ENCODE peak calls at places on chromosome 5, in four cellular contexts. K is HepG2, F is GM12878, W is K562. R is an unnamed sample.

GRCh38 chr5:93809430-93809829 is 68.0 kb upstream of the POU5F2 start:
- DNase-seq in W (no peak), F (no peak), K (no peak), R (no peak)

GRCh38 chr5:172490739-172491461 is 36.6 kb upstream of the SH3PXD2B start:
- DNase-seq in W (no peak), F (no peak), K (no peak), R (no peak)

GRCh38 chr5:14714706-14715105 is 50.2 kb downstream of the OTULIN start:
- DNase-seq in K (no peak), W (no peak), F (no peak), R (no peak)

GRCh38 chr5:139210585-139210984 is 12.4 kb upstream of the SIL1 start:
- DNase-seq in F (no peak), K (no peak), W (no peak), R (no peak)

GRCh38 chr5:67082941-67083340 is 113.7 kb downstream of the CD180 start:
- DNase-seq in F (no peak), K (no peak), W (no peak), R (no peak)

GRCh38 chr5:1380011-1380817 is 35.3 kb upstream of the CLPTM1L start:
- DNase-seq in F (no peak), W (peak; percentile 43), K (peak; percentile 37), R (no peak)

GRCh38 chr5:40995816-40996586 is 75.1 kb downstream of the MROH2B start:
- DNase-seq in F (no peak), W (no peak), K (no peak), R (no peak)

GRCh38 chr5:170363671-170364070 is 25.5 kb downstream of the KCNMB1 start:
- DNase-seq in F (no peak), W (no peak), K (no peak), R (no peak)

GRCh38 chr5:67748165-67748690 is 467.3 kb upstream of the PIK3R1 start:
- DNase-seq in K (peak; percentile 75), W (no peak), F (no peak), R (no peak)

GRCh38 chr5:154868702-154869101 is 10.3 kb downstream of the CNOT8 start:
- DNase-seq in F (no peak), W (peak; percentile 49), K (no peak), R (no peak)

GRCh38 chr5:1292846-1293415 is 1.9 kb downstream of the TERT start:
- DNase-seq in F (no peak), W (no peak), K (no peak), R (peak; percentile 42)

GRCh38 chr5:139664727-139665351 is 16.7 kb downstream of the CXXC5 start:
- DNase-seq in W (no peak), K (no peak), F (no peak), R (no peak)

GRCh38 chr5:172904643-172905345 is 54.4 kb upstream of the RPL26L1 start:
- DNase-seq in F (no peak), W (no peak), K (peak; percentile 19), R (no peak)

GRCh38 chr5:158758666-158759065 is 341.1 kb downstream of the EBF1 start:
- DNase-seq in F (no peak), W (no peak), K (no peak), R (no peak)

GRCh38 chr5:126373621-126374416 is 49.4 kb upstream of the GRAMD2B start:
- DNase-seq in F (no peak), W (no peak), K (no peak), R (no peak)
- H3K9ac ChIP-seq in F (no peak overlapping the region), W (no peak overlapping the region), K (peak overlapping the region; percentile 23), R (no peak overlapping the region)

GRCh38 chr5:157476699-157477408 is 16.8 kb downstream of the NIPAL4 start:
- DNase-seq in K (peak; percentile 75), W (peak; percentile 70), F (no peak), R (no peak)
- TF ChIP-seq BRCA1 in K (no peak), W (no peak), F (no peak), R (no peak)

DNA sequence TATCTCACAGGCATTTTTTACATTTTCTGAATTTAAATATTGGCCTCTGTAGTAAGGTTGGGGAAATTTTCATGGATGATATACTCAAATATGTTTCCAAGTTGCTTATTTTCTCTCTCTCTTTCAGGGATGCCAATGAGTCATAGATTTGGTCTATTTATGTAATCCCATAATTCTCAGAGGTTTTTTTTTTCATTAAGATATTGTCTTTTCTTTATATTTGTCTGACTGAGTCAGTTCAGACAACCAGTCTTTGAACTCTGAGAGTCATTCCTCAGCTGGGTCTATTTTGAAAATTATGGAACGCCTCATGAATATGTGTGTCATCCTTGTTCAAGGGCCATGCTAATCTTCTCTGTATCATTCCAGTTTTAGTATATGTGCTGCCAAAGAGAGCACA is 223.2 kb downstream of the PCSK1 start:
- DNase-seq in F (no peak), K (no peak), W (no peak), R (no peak)
- TF ChIP-seq GABPA in F (no peak), K (no peak), W (no peak), R (no peak)

GRCh38 chr5:150272531-150272930 is 17.0 kb downstream of the CAMK2A start:
- DNase-seq in W (peak; percentile 62), K (peak; percentile 55), F (no peak), R (no peak)

GRCh38 chr5:150266807-150267408 is 22.7 kb downstream of the CAMK2A start:
- DNase-seq in K (no peak), W (no peak), F (no peak), R (no peak)

GRCh38 chr5:150271923-150272322 is 17.6 kb downstream of the CAMK2A start:
- DNase-seq in F (no peak), K (no peak), W (no peak), R (no peak)

GRCh38 chr5:150271296-150271692 is 18.3 kb downstream of the CAMK2A start:
- DNase-seq in F (no peak), W (no peak), K (no peak), R (no peak)

DNA sequence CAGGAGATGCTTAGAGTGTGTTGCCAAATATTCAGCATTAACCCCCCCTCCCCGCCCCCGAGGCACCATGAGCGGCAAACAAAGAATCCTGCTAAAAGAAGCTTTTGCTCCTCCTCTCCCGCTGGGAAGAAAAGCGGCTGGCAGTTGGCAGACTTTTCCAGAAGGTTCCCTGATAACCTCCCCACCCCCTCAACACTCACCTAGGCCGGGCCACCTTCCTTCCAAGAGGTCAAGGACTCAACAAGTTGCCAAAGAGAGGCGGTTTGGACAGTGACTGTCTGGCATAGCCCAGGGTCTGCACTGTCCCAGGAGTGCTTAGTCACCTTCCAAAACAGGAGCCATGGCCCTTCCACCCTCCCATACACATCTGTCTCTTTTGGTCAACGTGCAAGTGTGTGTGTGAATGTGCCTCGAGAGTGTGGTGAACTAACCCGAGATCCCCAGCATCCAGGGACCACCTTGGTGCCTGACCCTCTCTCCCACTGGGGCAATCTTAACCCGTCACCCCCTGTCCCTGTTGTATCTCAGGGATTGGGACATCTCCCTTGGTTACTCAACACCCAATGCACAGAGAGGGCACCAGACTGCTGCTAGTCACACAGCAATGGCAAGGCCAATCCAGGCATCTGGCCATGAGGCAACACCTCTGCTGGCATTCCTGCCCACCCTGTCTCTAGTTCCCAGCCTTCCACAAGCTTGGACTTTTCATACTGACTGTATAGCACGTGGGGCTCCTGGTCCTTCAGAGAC is 18.9 kb downstream of the CAMK2A start:
- DNase-seq in W (no peak), F (no peak), K (peak; percentile 39), R (no peak)
- H3K9ac ChIP-seq in W (no peak overlapping the region), F (no peak overlapping the region), K (no peak overlapping the region), R (no peak overlapping the region)

GRCh38 chr5:89703799-89704198 is 705.8 kb downstream of the CETN3 start:
- DNase-seq in W (no peak), K (no peak), F (no peak), R (peak; percentile 57)
- TF ChIP-seq BRCA1 in W (no peak), K (no peak), F (no peak), R (no peak)

DNA sequence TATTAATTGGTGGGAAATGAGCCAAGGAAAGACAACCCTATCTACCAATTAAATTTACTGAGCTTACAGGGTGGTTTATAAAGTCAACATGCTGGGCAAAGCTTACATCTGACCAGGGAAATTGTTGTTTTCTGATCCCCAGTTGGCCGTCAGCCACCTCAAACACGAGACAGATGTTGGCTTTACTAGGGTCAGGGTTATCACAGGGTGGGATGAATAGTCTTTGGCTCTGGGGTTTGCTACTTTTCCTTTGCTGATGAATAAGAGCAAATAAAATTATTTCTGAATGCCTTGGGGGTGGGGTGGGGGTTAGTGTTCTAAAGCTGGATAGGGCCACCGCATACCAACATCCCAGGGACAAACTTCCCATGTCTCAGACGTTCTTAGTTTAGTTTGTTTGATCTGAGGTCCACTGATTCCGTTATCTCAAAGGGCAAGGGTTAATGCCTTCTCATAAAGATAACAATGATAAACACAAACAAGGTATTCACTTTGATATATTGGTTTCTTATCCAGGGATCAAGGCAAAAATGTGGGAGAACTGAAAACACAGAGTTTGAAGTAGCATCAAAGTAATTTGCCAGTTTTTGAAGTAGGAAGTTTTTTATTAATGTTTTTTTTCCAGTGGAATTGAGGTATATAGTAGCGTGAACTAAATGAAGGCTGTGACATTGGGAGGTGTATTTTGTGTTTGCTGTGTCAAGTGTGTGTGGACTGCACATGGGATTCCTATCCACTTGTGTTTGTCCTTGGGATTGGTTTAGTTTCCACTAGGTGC is 109.1 kb upstream of the RPS23 start:
- DNase-seq in F (no peak), K (peak; percentile 100), W (no peak), R (no peak)
- TF ChIP-seq GABPA in F (no peak), K (no peak), W (no peak), R (no peak)

GRCh38 chr5:121500262-121500792 is 351.4 kb upstream of the FTMT start:
- DNase-seq in W (no peak), K (no peak), F (no peak), R (no peak)
- H3K9ac ChIP-seq in W (no peak overlapping the region), K (no peak overlapping the region), F (no peak overlapping the region), R (no peak overlapping the region)